ENCODE peak calls at places on chromosome 19, in six cellular contexts. One of them, this sample, is unnamed.

GRCh38 chr19:29850482-29850881 is 38.7 kb downstream of the CCNE1 start:
- DNase-seq in MCF 10A: no peak
- DNase-seq in fibroblast of lung: no peak
- DNase-seq in colonic mucosa: no peak
- DNase-seq in OCI-LY7: no peak
- DNase-seq in gastrocnemius medialis: no peak
- DNase-seq in this sample: no peak

GRCh38 chr19:41302624-41303351 is 7.2 kb upstream of the CCDC97 start:
- DNase-seq in OCI-LY7: no peak
- DNase-seq in gastrocnemius medialis: no peak
- DNase-seq in fibroblast of lung: no peak
- DNase-seq in MCF 10A: no peak
- DNase-seq in colonic mucosa: no peak
- DNase-seq in this sample: no peak

GRCh38 chr19:14432817-14433453 is at the start of gene PKN1:
- DNase-seq in MCF 10A: no peak
- DNase-seq in gastrocnemius medialis: no peak
- DNase-seq in colonic mucosa: peak
- DNase-seq in fibroblast of lung: no peak
- DNase-seq in OCI-LY7: peak
- DNase-seq in this sample: peak

GRCh38 chr19:11383706-11384048 is 437 bp downstream of the EPOR start:
- DNase-seq in gastrocnemius medialis: no peak
- DNase-seq in MCF 10A: no peak
- DNase-seq in fibroblast of lung: no peak
- DNase-seq in OCI-LY7: no peak
- DNase-seq in colonic mucosa: no peak
- DNase-seq in this sample: no peak

GRCh38 chr19:3784607-3785463 is 1.3 kb downstream of the MATK start:
- DNase-seq in gastrocnemius medialis: no peak
- DNase-seq in fibroblast of lung: no peak
- DNase-seq in OCI-LY7: no peak
- DNase-seq in MCF 10A: peak
- DNase-seq in colonic mucosa: no peak
- DNase-seq in this sample: no peak

GRCh38 chr19:55368701-55369563 is 1.3 kb downstream of the IL11 start:
- DNase-seq in colonic mucosa: no peak
- DNase-seq in fibroblast of lung: peak
- DNase-seq in MCF 10A: peak
- DNase-seq in gastrocnemius medialis: no peak
- DNase-seq in OCI-LY7: no peak
- DNase-seq in this sample: no peak

GRCh38 chr19:18063463-18063862 is 23.3 kb downstream of the IL12RB1 start:
- DNase-seq in MCF 10A: peak
- DNase-seq in fibroblast of lung: no peak
- DNase-seq in OCI-LY7: no peak
- DNase-seq in gastrocnemius medialis: no peak
- DNase-seq in colonic mucosa: no peak
- DNase-seq in this sample: peak

GRCh38 chr19:18282021-18282787 is 782 bp upstream of the JUND start:
- DNase-seq in OCI-LY7: peak
- DNase-seq in colonic mucosa: peak
- DNase-seq in MCF 10A: no peak
- DNase-seq in gastrocnemius medialis: no peak
- DNase-seq in fibroblast of lung: no peak
- DNase-seq in this sample: no peak

GRCh38 chr19:55113570-55114039 is 3.8 kb downstream of the PPP1R12C start:
- DNase-seq in fibroblast of lung: peak
- DNase-seq in MCF 10A: no peak
- DNase-seq in OCI-LY7: peak
- DNase-seq in gastrocnemius medialis: peak
- DNase-seq in colonic mucosa: peak
- DNase-seq in this sample: peak

GRCh38 chr19:8938576-8938975 is 71.6 kb downstream of the MUC16 start:
- DNase-seq in MCF 10A: no peak
- DNase-seq in fibroblast of lung: no peak
- DNase-seq in OCI-LY7: no peak
- DNase-seq in gastrocnemius medialis: no peak
- DNase-seq in colonic mucosa: no peak
- DNase-seq in this sample: no peak

GRCh38 chr19:18274776-18275356 is 614 bp upstream of the IQCN start:
- DNase-seq in colonic mucosa: peak
- DNase-seq in gastrocnemius medialis: peak
- DNase-seq in MCF 10A: peak
- DNase-seq in OCI-LY7: no peak
- DNase-seq in fibroblast of lung: peak
- DNase-seq in this sample: no peak

GRCh38 chr19:41998246-41999020 is 4.4 kb upstream of the ATP1A3 start:
- DNase-seq in gastrocnemius medialis: no peak
- DNase-seq in MCF 10A: peak
- DNase-seq in colonic mucosa: no peak
- DNase-seq in OCI-LY7: peak
- DNase-seq in fibroblast of lung: peak
- DNase-seq in this sample: peak

GRCh38 chr19:41904118-41904870 is 21.3 kb downstream of the ARHGEF1 start:
- DNase-seq in OCI-LY7: no peak
- DNase-seq in fibroblast of lung: no peak
- DNase-seq in gastrocnemius medialis: no peak
- DNase-seq in colonic mucosa: peak
- DNase-seq in MCF 10A: no peak
- DNase-seq in this sample: no peak

GRCh38 chr19:4007836-4008539 is 452 bp downstream of the PIAS4 start:
- DNase-seq in OCI-LY7: peak
- DNase-seq in gastrocnemius medialis: no peak
- DNase-seq in colonic mucosa: peak
- DNase-seq in MCF 10A: peak
- DNase-seq in fibroblast of lung: no peak
- DNase-seq in this sample: no peak

GRCh38 chr19:20503536-20503935 is 62.0 kb downstream of the ZNF737 start:
- DNase-seq in colonic mucosa: no peak
- DNase-seq in fibroblast of lung: peak
- DNase-seq in OCI-LY7: no peak
- DNase-seq in MCF 10A: peak
- DNase-seq in gastrocnemius medialis: no peak
- DNase-seq in this sample: no peak

GRCh38 chr19:54218259-54218658 is 4.5 kb downstream of the LILRB3 start:
- DNase-seq in fibroblast of lung: no peak
- DNase-seq in OCI-LY7: no peak
- DNase-seq in gastrocnemius medialis: no peak
- DNase-seq in colonic mucosa: no peak
- DNase-seq in MCF 10A: no peak
- DNase-seq in this sample: no peak

GRCh38 chr19:37594982-37595382 is 306 bp downstream of the ZNF540 start:
- DNase-seq in OCI-LY7: no peak
- DNase-seq in fibroblast of lung: peak
- DNase-seq in MCF 10A: no peak
- DNase-seq in colonic mucosa: peak
- DNase-seq in gastrocnemius medialis: peak
- DNase-seq in this sample: no peak

GRCh38 chr19:16013181-16013850 is 63.0 kb upstream of the TPM4 start:
- DNase-seq in OCI-LY7: no peak
- DNase-seq in gastrocnemius medialis: no peak
- DNase-seq in fibroblast of lung: no peak
- DNase-seq in colonic mucosa: no peak
- DNase-seq in MCF 10A: no peak
- DNase-seq in this sample: no peak

GRCh38 chr19:46213156-46213555 is 16.4 kb upstream of the IGFL1 start:
- DNase-seq in MCF 10A: no peak
- DNase-seq in fibroblast of lung: no peak
- DNase-seq in gastrocnemius medialis: no peak
- DNase-seq in OCI-LY7: no peak
- DNase-seq in colonic mucosa: no peak
- DNase-seq in this sample: no peak

GRCh38 chr19:58572026-58572817 is 913 bp downstream of the MZF1 start:
- DNase-seq in OCI-LY7: no peak
- DNase-seq in gastrocnemius medialis: peak
- DNase-seq in colonic mucosa: no peak
- DNase-seq in MCF 10A: no peak
- DNase-seq in fibroblast of lung: no peak
- DNase-seq in this sample: no peak

GRCh38 chr19:33397536-33398360 is 24.2 kb downstream of the CEBPG start:
- DNase-seq in gastrocnemius medialis: peak
- DNase-seq in colonic mucosa: no peak
- DNase-seq in MCF 10A: no peak
- DNase-seq in OCI-LY7: no peak
- DNase-seq in fibroblast of lung: no peak
- DNase-seq in this sample: peak

GRCh38 chr19:16670291-16670690 is 9.4 kb downstream of the TMEM38A start:
- DNase-seq in gastrocnemius medialis: no peak
- DNase-seq in MCF 10A: no peak
- DNase-seq in OCI-LY7: no peak
- DNase-seq in colonic mucosa: no peak
- DNase-seq in fibroblast of lung: no peak
- DNase-seq in this sample: no peak

GRCh38 chr19:47608074-47608907 is 643 bp upstream of the BICRA start:
- DNase-seq in fibroblast of lung: peak
- DNase-seq in OCI-LY7: peak
- DNase-seq in MCF 10A: peak
- DNase-seq in gastrocnemius medialis: peak
- DNase-seq in colonic mucosa: peak
- DNase-seq in this sample: peak
- TF ChIP-seq CTCF in fibroblast of lung: peak
- TF ChIP-seq CTCF in OCI-LY7: no peak
- TF ChIP-seq CTCF in MCF 10A: no peak
- TF ChIP-seq CTCF in gastrocnemius medialis: peak
- TF ChIP-seq CTCF in colonic mucosa: peak
- TF ChIP-seq CTCF in this sample: peak

GRCh38 chr19:56837892-56838679 is 2.4 kb downstream of the PEG3 start:
- DNase-seq in fibroblast of lung: no peak
- DNase-seq in OCI-LY7: no peak
- DNase-seq in MCF 10A: no peak
- DNase-seq in colonic mucosa: peak
- DNase-seq in gastrocnemius medialis: peak
- DNase-seq in this sample: no peak
- TF ChIP-seq CTCF in fibroblast of lung: no peak
- TF ChIP-seq CTCF in OCI-LY7: no peak
- TF ChIP-seq CTCF in MCF 10A: no peak
- TF ChIP-seq CTCF in colonic mucosa: no peak
- TF ChIP-seq CTCF in gastrocnemius medialis: no peak
- TF ChIP-seq CTCF in this sample: no peak

GRCh38 chr19:2227415-2228156 is 8.5 kb downstream of the PLEKHJ1 start:
- DNase-seq in gastrocnemius medialis: no peak
- DNase-seq in fibroblast of lung: no peak
- DNase-seq in OCI-LY7: peak
- DNase-seq in MCF 10A: no peak
- DNase-seq in colonic mucosa: no peak
- DNase-seq in this sample: no peak
- TF ChIP-seq CTCF in gastrocnemius medialis: no peak
- TF ChIP-seq CTCF in fibroblast of lung: no peak
- TF ChIP-seq CTCF in OCI-LY7: peak
- TF ChIP-seq CTCF in MCF 10A: no peak
- TF ChIP-seq CTCF in colonic mucosa: no peak
- TF ChIP-seq CTCF in this sample: no peak

GRCh38 chr19:771332-771785 is 20.4 kb downstream of the MISP start:
- DNase-seq in MCF 10A: peak
- DNase-seq in colonic mucosa: no peak
- DNase-seq in gastrocnemius medialis: no peak
- DNase-seq in OCI-LY7: peak
- DNase-seq in fibroblast of lung: peak
- DNase-seq in this sample: peak
- TF ChIP-seq CTCF in MCF 10A: peak
- TF ChIP-seq CTCF in colonic mucosa: peak
- TF ChIP-seq CTCF in gastrocnemius medialis: peak
- TF ChIP-seq CTCF in OCI-LY7: peak
- TF ChIP-seq CTCF in fibroblast of lung: peak
- TF ChIP-seq CTCF in this sample: peak

DNA sequence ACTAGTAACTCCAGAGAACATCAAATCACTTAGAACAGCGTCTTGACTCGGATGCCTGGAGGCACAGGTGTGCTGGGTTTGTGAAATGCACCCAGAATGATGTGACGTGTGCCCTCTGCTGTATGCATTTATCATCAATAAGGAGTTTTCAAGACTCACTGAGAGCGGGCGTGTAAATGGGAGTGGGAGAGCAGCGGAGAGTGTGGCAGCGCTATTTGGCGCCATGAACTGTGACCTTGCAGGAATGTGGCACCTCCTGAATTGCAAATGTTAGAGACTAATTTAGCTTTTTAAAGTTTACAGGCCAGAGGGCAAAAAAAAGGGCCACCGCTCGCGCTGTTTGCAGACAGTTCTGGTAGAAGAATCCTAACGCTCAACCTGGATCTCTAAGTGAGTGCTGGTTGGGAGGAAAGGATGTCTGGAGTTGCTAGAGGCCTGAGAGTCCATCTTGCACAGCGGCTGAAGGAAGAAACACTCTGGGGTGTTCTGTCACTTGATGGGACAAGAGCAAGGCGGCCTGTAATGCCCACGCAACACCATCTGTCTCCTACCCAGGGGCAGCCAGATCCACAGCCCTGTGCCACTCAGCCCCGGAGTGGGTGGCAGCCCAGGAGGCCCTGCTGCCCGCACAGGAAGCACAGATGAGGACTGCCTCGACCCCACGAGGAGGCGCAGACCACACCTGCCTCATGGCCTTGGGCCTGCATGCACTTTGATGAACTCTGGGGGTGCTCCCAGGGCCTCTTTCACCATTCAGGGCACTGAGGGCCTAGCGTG is 19.7 kb downstream of the RANBP3 start:
- DNase-seq in colonic mucosa: no peak
- DNase-seq in gastrocnemius medialis: no peak
- DNase-seq in OCI-LY7: no peak
- DNase-seq in fibroblast of lung: no peak
- DNase-seq in MCF 10A: no peak
- DNase-seq in this sample: no peak
- TF ChIP-seq CTCF in colonic mucosa: no peak
- TF ChIP-seq CTCF in gastrocnemius medialis: no peak
- TF ChIP-seq CTCF in OCI-LY7: no peak
- TF ChIP-seq CTCF in fibroblast of lung: no peak
- TF ChIP-seq CTCF in MCF 10A: no peak
- TF ChIP-seq CTCF in this sample: no peak

DNA sequence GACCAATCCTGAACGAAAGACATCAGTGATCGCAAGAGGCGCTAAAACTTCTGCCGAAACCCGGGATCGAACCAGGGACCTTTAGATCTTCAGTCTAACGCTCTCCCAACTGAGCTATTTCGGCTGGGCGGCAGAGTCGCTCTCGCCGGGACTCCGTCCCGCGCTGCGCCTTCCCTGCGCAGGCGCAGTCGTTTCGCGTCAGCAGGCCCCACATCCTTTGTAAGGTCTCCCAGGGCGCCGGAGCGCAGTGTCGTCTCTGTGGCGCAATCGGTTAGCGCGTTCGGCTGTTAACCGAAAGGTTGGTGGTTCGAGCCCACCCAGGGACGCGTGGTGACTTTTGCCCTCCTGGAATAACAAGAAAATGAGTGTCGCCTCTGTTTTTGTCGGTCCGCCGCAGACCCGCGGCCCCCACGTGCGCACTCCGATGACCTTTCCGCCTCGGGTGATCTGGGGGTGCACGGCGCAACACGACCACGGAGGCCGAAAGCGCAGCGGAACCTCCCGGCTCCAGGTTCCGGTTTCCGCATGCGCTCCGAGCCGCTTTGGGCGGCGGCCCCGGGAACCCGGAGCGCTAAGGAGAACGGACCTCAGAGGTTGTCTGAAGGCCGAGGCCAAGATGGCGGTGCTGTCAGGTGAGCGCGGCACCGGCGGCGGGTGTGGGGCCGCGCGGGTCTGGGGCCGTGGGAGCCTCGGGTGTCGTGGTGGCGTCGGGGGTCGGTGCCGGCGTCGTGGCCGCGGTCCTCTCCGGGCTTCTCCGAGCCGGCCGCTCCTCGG is at the start of gene NDUFS7:
- DNase-seq in fibroblast of lung: peak
- DNase-seq in colonic mucosa: peak
- DNase-seq in MCF 10A: peak
- DNase-seq in gastrocnemius medialis: peak
- DNase-seq in OCI-LY7: peak
- DNase-seq in this sample: peak
- TF ChIP-seq CTCF in fibroblast of lung: no peak
- TF ChIP-seq CTCF in colonic mucosa: no peak
- TF ChIP-seq CTCF in MCF 10A: no peak
- TF ChIP-seq CTCF in gastrocnemius medialis: peak
- TF ChIP-seq CTCF in OCI-LY7: peak
- TF ChIP-seq CTCF in this sample: peak

GRCh38 chr19:44757735-44758505 is 9.4 kb downstream of the BCL3 start:
- DNase-seq in gastrocnemius medialis: peak
- DNase-seq in colonic mucosa: no peak
- DNase-seq in fibroblast of lung: peak
- DNase-seq in OCI-LY7: no peak
- DNase-seq in MCF 10A: no peak
- DNase-seq in this sample: peak
- TF ChIP-seq CTCF in gastrocnemius medialis: peak
- TF ChIP-seq CTCF in colonic mucosa: no peak
- TF ChIP-seq CTCF in fibroblast of lung: no peak
- TF ChIP-seq CTCF in OCI-LY7: no peak
- TF ChIP-seq CTCF in MCF 10A: no peak
- TF ChIP-seq CTCF in this sample: no peak

This sample was measured in neural crest cell.